ENCODE peak calls at places on chromosome 7, in ten cellular contexts. B, M, C, N, G, O, Z, P, D and A are unnamed samples.

GRCh38 chr7:82036146-82036886 is 266.5 kb upstream of the HGF start:
- DNase-seq in B (no peak), M (no peak), C (no peak), N (no peak), G (no peak), O (no peak), Z (no peak), P (no peak), D (no peak), A (no peak)

GRCh38 chr7:26090927-26091519 is 61.0 kb upstream of the NFE2L3 start:
- DNase-seq in B (no peak), M (peak; percentile 76), C (no peak), N (no peak), G (no peak), O (no peak), Z (no peak), P (no peak), D (peak; percentile 45), A (no peak)

GRCh38 chr7:76232698-76233097 is 31.0 kb downstream of the SRRM3 start:
- DNase-seq in B (no peak), M (no peak), C (no peak), N (no peak), G (no peak), O (no peak), Z (no peak), P (no peak), D (no peak), A (no peak)

GRCh38 chr7:149760538-149760937 is 12.8 kb downstream of the ZNF467 start:
- DNase-seq in B (no peak), M (no peak), C (no peak), N (no peak), G (no peak), O (no peak), Z (no peak), P (no peak), D (no peak), A (no peak)

GRCh38 chr7:20219446-20220292 is 2.5 kb upstream of the MACC1 start:
- DNase-seq in B (peak; percentile 86), M (peak; percentile 83), C (no peak), N (no peak), G (peak; percentile 46), O (peak; percentile 91), Z (no peak), P (peak; percentile 63), D (no peak), A (peak; percentile 66)

GRCh38 chr7:50534690-50535290 is 30.4 kb downstream of the DDC start:
- DNase-seq in B (no peak), M (no peak), C (no peak), N (no peak), G (no peak), O (no peak), Z (no peak), P (no peak), D (peak; percentile 87), A (no peak)

GRCh38 chr7:45073843-45074737 is 14.7 kb downstream of the NACAD start:
- DNase-seq in B (no peak), M (no peak), C (no peak), N (no peak), G (no peak), O (no peak), Z (peak; percentile 65), P (no peak), D (no peak), A (no peak)

GRCh38 chr7:149743481-149743880 is 29.9 kb downstream of the ZNF467 start:
- DNase-seq in B (no peak), M (no peak), C (no peak), N (no peak), G (no peak), O (no peak), Z (no peak), P (no peak), D (no peak), A (no peak)

GRCh38 chr7:110877086-110877485 is 213.8 kb upstream of the LRRN3 start:
- DNase-seq in B (no peak), M (no peak), C (no peak), N (no peak), G (no peak), O (no peak), Z (no peak), P (no peak), D (no peak), A (no peak)

GRCh38 chr7:50837965-50838364 is 55.3 kb upstream of the GRB10 start:
- DNase-seq in B (no peak), M (no peak), C (no peak), N (no peak), G (no peak), O (no peak), Z (no peak), P (no peak), D (peak; percentile 43), A (no peak)

GRCh38 chr7:155231941-155232340 is 65.7 kb upstream of the INSIG1 start:
- DNase-seq in B (peak; percentile 40), M (no peak), C (no peak), N (no peak), G (no peak), O (no peak), Z (no peak), P (no peak), D (no peak), A (no peak)

GRCh38 chr7:10908600-10908999 is 65.1 kb upstream of the PHF14 start:
- DNase-seq in B (no peak), M (no peak), C (no peak), N (no peak), G (no peak), O (no peak), Z (no peak), P (no peak), D (no peak), A (no peak)

GRCh38 chr7:39073432-39073831 is 95.7 kb downstream of the POU6F2 start:
- DNase-seq in B (peak; percentile 57), M (no peak), C (no peak), N (no peak), G (no peak), O (no peak), Z (no peak), P (peak; percentile 31), D (no peak), A (no peak)

GRCh38 chr7:132991615-132992587 is 90.0 kb downstream of the CHCHD3 start:
- DNase-seq in B (no peak), M (no peak), C (no peak), N (no peak), G (no peak), O (peak; percentile 10), Z (no peak), P (no peak), D (no peak), A (no peak)

GRCh38 chr7:27812706-27813105 is 72.7 kb downstream of the TAX1BP1 start:
- DNase-seq in B (no peak), M (no peak), C (no peak), N (no peak), G (no peak), O (no peak), Z (no peak), P (no peak), D (no peak), A (no peak)
- H3K27ac ChIP-seq in B (no peak overlapping the region), M (no peak overlapping the region), C (no peak overlapping the region), N (no peak overlapping the region), G (no peak overlapping the region), O (no peak overlapping the region), Z (no peak overlapping the region), P (no peak overlapping the region), D (no peak overlapping the region), A (no peak overlapping the region)

GRCh38 chr7:112307506-112307905 is 101.0 kb downstream of the ZNF277 start:
- DNase-seq in B (no peak), M (no peak), C (no peak), N (no peak), G (no peak), O (no peak), Z (no peak), P (no peak), D (no peak), A (no peak)

GRCh38 chr7:112302566-112302965 is 96.1 kb downstream of the ZNF277 start:
- DNase-seq in B (no peak), M (no peak), C (no peak), N (no peak), G (no peak), O (no peak), Z (no peak), P (no peak), D (no peak), A (no peak)

GRCh38 chr7:112308974-112309373 is 102.5 kb downstream of the ZNF277 start:
- DNase-seq in B (no peak), M (no peak), C (no peak), N (no peak), G (no peak), O (no peak), Z (no peak), P (no peak), D (no peak), A (no peak)

GRCh38 chr7:112300831-112301407 is 94.4 kb downstream of the ZNF277 start:
- DNase-seq in B (no peak), M (no peak), C (no peak), N (no peak), G (no peak), O (no peak), Z (no peak), P (no peak), D (no peak), A (no peak)

GRCh38 chr7:112306903-112307302 is 100.4 kb downstream of the ZNF277 start:
- DNase-seq in B (no peak), M (no peak), C (no peak), N (no peak), G (no peak), O (no peak), Z (no peak), P (no peak), D (no peak), A (no peak)
- H3K4me1 ChIP-seq in B (no peaks in the 10 kb centered on the region), M (peaks cover 3% of the 10 kb centered on the region), C (no peaks in the 10 kb centered on the region), N (no peaks in the 10 kb centered on the region), G (no peaks in the 10 kb centered on the region), O (no peaks in the 10 kb centered on the region), Z (no peaks in the 10 kb centered on the region), P (no peaks in the 10 kb centered on the region), D (no peaks in the 10 kb centered on the region), A (no peaks in the 10 kb centered on the region)

GRCh38 chr7:47181609-47182264 is 400.2 kb downstream of the TNS3 start:
- DNase-seq in B (no peak), M (no peak), C (no peak), N (no peak), G (no peak), O (peak; percentile 90), Z (no peak), P (no peak), D (no peak), A (peak; percentile 26)
- H3K27ac ChIP-seq in B (no peak overlapping the region), M (peak overlapping the region; percentile 9), C (peak overlapping the region; percentile 13), N (no peak overlapping the region), G (no peak overlapping the region), O (peak overlapping the region; percentile 57), Z (no peak overlapping the region), P (peak overlapping the region; percentile 51), D (no peak overlapping the region), A (no peak overlapping the region)

GRCh38 chr7:90836937-90837336 is 240.8 kb downstream of the CDK14 start:
- DNase-seq in B (no peak), M (no peak), C (no peak), N (no peak), G (no peak), O (no peak), Z (no peak), P (no peak), D (no peak), A (no peak)
- H3K4me1 ChIP-seq in B (no peaks in the 10 kb centered on the region), M (peaks cover 5% of the 10 kb centered on the region), C (no peaks in the 10 kb centered on the region), N (no peaks in the 10 kb centered on the region), G (no peaks in the 10 kb centered on the region), O (no peaks in the 10 kb centered on the region), Z (no peaks in the 10 kb centered on the region), P (no peaks in the 10 kb centered on the region), D (no peaks in the 10 kb centered on the region), A (no peaks in the 10 kb centered on the region)

GRCh38 chr7:22351878-22352277 is 5.1 kb downstream of the RAPGEF5 start:
- DNase-seq in B (no peak), M (no peak), C (no peak), N (no peak), G (no peak), O (no peak), Z (no peak), P (no peak), D (no peak), A (no peak)
- H3K27ac ChIP-seq in B (no peak overlapping the region), M (peak overlapping the region; percentile 82), C (no peak overlapping the region), N (no peak overlapping the region), G (no peak overlapping the region), O (peak overlapping the region; percentile 70), Z (no peak overlapping the region), P (no peak overlapping the region), D (no peak overlapping the region), A (peak overlapping the region; percentile 70)